ENCODE peak calls at places on chromosomes 2 and 18, in five cellular contexts. M, N, Q, C and I are unnamed samples.

GRCh38 chr18:48053881-48054586 is 123.6 kb upstream of the SMAD2 start:
- DNase-seq in M (no peak), N (no peak), Q (no peak), C (peak; percentile 52), I (no peak)

GRCh38 chr2:22694300-22694699 is 690.7 kb upstream of the KLHL29 start:
- DNase-seq in M (no peak), N (no peak), Q (no peak), C (no peak), I (no peak)

GRCh38 chr2:106275971-106276370 is 81.9 kb upstream of the UXS1 start:
- DNase-seq in M (no peak), N (no peak), Q (no peak), C (no peak), I (peak; percentile 5)

GRCh38 chr2:191968151-191968550 is 121.3 kb upstream of the CAVIN2 start:
- DNase-seq in M (no peak), N (no peak), Q (no peak), C (no peak), I (no peak)

GRCh38 chr2:70891572-70892356 is 43.9 kb upstream of the ATP6V1B1 start:
- DNase-seq in M (no peak), N (no peak), Q (peak; percentile 46), C (no peak), I (no peak)

GRCh38 chr2:98608962-98609604 is 694 bp downstream of the UNC50 start:
- DNase-seq in M (peak; percentile 16), N (no peak), Q (no peak), C (peak; percentile 20), I (no peak)

GRCh38 chr2:159228006-159228655 is 58.4 kb downstream of the WDSUB1 start:
- DNase-seq in M (no peak), N (no peak), Q (no peak), C (no peak), I (no peak)

GRCh38 chr2:219368690-219369108 is 19.0 kb downstream of the DNPEP start:
- DNase-seq in M (no peak), N (peak; percentile 74), Q (no peak), C (no peak), I (peak; percentile 27)

GRCh38 chr2:37337636-37338280 is 6.7 kb upstream of the QPCT start:
- DNase-seq in M (no peak), N (no peak), Q (no peak), C (no peak), I (no peak)
- H3K4me3 ChIP-seq in M (no peak overlapping the region), N (no peak overlapping the region), Q (no peak overlapping the region), C (no peak overlapping the region), I (no peak overlapping the region)

DNA sequence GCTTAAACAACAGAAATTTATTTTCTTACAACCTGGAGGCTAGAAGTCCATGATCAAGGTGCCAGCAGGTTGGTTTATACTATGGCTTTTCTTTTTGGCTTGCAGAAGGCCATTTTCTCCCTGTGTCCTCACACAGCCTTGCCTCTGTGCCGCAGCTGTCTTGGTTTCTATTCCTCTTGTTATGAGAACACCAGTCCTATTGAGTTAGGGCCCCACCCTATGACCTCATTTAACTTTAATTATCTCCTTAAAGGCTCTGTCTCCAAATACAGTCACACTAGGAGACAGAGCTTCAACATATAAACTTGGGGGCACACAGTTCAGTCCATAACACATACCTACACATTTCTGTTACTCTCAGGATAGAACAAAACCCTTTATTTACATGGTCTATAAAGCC is 17.3 kb upstream of the RHOB start:
- DNase-seq in M (no peak), N (no peak), Q (no peak), C (peak; percentile 55), I (peak; percentile 83)
- TF ChIP-seq POLR2A in M (no peak), N (no peak), Q (no peak), C (peak; percentile 34), I (no peak)

GRCh38 chr2:37648316-37649011 is 23.0 kb downstream of the CDC42EP3 start:
- DNase-seq in M (no peak), N (no peak), Q (peak; percentile 50), C (peak; percentile 62), I (no peak)
- TF ChIP-seq CTCF in M (no peak), N (no peak), Q (no peak), C (no peak), I (no peak)

GRCh38 chr2:178775975-178776374 is 31.2 kb downstream of the TTN start:
- DNase-seq in M (no peak), N (no peak), Q (no peak), C (no peak), I (no peak)
- H3K4me3 ChIP-seq in M (no peak overlapping the region), N (no peak overlapping the region), Q (no peak overlapping the region), C (no peak overlapping the region), I (no peak overlapping the region)

DNA sequence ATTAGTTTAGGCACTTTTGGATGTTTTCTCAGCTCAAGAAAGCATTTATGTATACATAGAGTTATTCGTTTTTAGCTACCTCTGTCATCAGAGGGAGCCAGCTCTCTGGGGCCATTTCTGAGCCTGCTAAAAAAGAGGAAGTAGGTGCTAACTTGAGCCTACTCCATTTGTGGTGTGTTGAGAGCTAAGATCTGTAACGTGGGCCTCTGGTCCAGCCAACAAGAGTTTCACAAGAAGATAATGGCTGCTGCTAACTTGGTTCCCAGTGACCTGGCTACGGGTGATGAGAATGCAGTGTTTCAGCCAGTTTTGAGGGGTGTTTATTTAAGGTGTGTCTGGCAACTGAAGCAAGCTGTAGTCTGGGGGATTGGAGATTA is 182.5 kb downstream of the PRKCE start:
- DNase-seq in M (no peak), N (no peak), Q (no peak), C (no peak), I (no peak)
- TF ChIP-seq POLR2A in M (no peak), N (no peak), Q (no peak), C (no peak), I (no peak)